ENCODE peak calls at places on chromosomes 13 and 19, in four cellular contexts. One of them, this sample, is unnamed.

GRCh38 chr13:84776578-84776977 is 894.3 kb upstream of the SLITRK1 start:
- DNase-seq in HEK293T: no peak
- DNase-seq in HepG2: no peak
- DNase-seq in GM12878: no peak
- DNase-seq in this sample: no peak

GRCh38 chr19:1227655-1228054 is 10.2 kb downstream of the CBARP start:
- DNase-seq in HEK293T: no peak
- DNase-seq in HepG2: no peak
- DNase-seq in GM12878: no peak
- DNase-seq in this sample: no peak

GRCh38 chr19:17394891-17395415 is 957 bp upstream of the CCDC194 start:
- DNase-seq in HEK293T: peak
- DNase-seq in HepG2: no peak
- DNase-seq in GM12878: no peak
- DNase-seq in this sample: peak

GRCh38 chr19:49590971-49591730 is at the start of gene PRR12:
- DNase-seq in HEK293T: peak
- DNase-seq in HepG2: peak
- DNase-seq in GM12878: no peak
- DNase-seq in this sample: peak

GRCh38 chr19:18009412-18010066 is 1.6 kb downstream of the ARRDC2 start:
- DNase-seq in HEK293T: no peak
- DNase-seq in HepG2: peak
- DNase-seq in GM12878: no peak
- DNase-seq in this sample: no peak

GRCh38 chr19:3075605-3076431 is 13.5 kb upstream of the TLE5 start:
- DNase-seq in HEK293T: peak
- DNase-seq in HepG2: no peak
- DNase-seq in GM12878: no peak
- DNase-seq in this sample: peak

GRCh38 chr19:50658438-50659317 is 9.4 kb downstream of the C19orf81 start:
- DNase-seq in HEK293T: peak
- DNase-seq in HepG2: no peak
- DNase-seq in GM12878: no peak
- DNase-seq in this sample: peak

GRCh38 chr13:22447132-22447886 is 733.5 kb upstream of the SGCG start:
- DNase-seq in HEK293T: no peak
- DNase-seq in HepG2: no peak
- DNase-seq in GM12878: no peak
- DNase-seq in this sample: no peak

GRCh38 chr19:31930401-31930800 is 415.0 kb upstream of the ZNF507 start:
- DNase-seq in HEK293T: no peak
- DNase-seq in HepG2: no peak
- DNase-seq in GM12878: no peak
- DNase-seq in this sample: no peak

GRCh38 chr13:113209880-113210421 is 538 bp downstream of the CUL4A start:
- DNase-seq in HEK293T: peak
- DNase-seq in HepG2: peak
- DNase-seq in GM12878: no peak
- DNase-seq in this sample: peak
- TF ChIP-seq FOXK2 in HEK293T: no peak
- TF ChIP-seq FOXK2 in HepG2: no peak
- TF ChIP-seq FOXK2 in GM12878: no peak
- TF ChIP-seq FOXK2 in this sample: peak

GRCh38 chr13:27636624-27637288 is 15.1 kb downstream of the POLR1D start:
- DNase-seq in HEK293T: no peak
- DNase-seq in HepG2: no peak
- DNase-seq in GM12878: no peak
- DNase-seq in this sample: no peak
- TF ChIP-seq FOXK2 in HEK293T: no peak
- TF ChIP-seq FOXK2 in HepG2: no peak
- TF ChIP-seq FOXK2 in GM12878: no peak
- TF ChIP-seq FOXK2 in this sample: no peak

GRCh38 chr13:108227651-108228272 is 9.6 kb downstream of the ABHD13 start:
- DNase-seq in HEK293T: no peak
- DNase-seq in HepG2: peak
- DNase-seq in GM12878: no peak
- DNase-seq in this sample: no peak
- TF ChIP-seq FOXK2 in HEK293T: no peak
- TF ChIP-seq FOXK2 in HepG2: no peak
- TF ChIP-seq FOXK2 in GM12878: no peak
- TF ChIP-seq FOXK2 in this sample: no peak

GRCh38 chr13:26760835-26761582 is 423 bp upstream of the GPR12 start:
- DNase-seq in HEK293T: peak
- DNase-seq in HepG2: no peak
- DNase-seq in GM12878: no peak
- DNase-seq in this sample: no peak
- TF ChIP-seq FOXK2 in HEK293T: no peak
- TF ChIP-seq FOXK2 in HepG2: no peak
- TF ChIP-seq FOXK2 in GM12878: no peak
- TF ChIP-seq FOXK2 in this sample: no peak